ENCODE peak calls at places on chromosomes 5 and 9, in nine cellular contexts. One of them, this sample, is unnamed.

GRCh38 chr5:153525536-153525935 is 35.1 kb downstream of the GRIA1 start:
- DNase-seq in breast epithelium: no peak
- DNase-seq in mammary epithelial cell: no peak
- DNase-seq in aorta: no peak
- DNase-seq in upper lobe of left lung: no peak
- DNase-seq in right lobe of liver: no peak
- DNase-seq in ovary: no peak
- DNase-seq in IMR-90: no peak
- DNase-seq in GM23248: no peak
- DNase-seq in this sample: no peak

GRCh38 chr5:43565043-43565442 is 8.2 kb upstream of the PAIP1 start:
- DNase-seq in breast epithelium: no peak
- DNase-seq in mammary epithelial cell: no peak
- DNase-seq in aorta: no peak
- DNase-seq in upper lobe of left lung: no peak
- DNase-seq in right lobe of liver: no peak
- DNase-seq in ovary: no peak
- DNase-seq in IMR-90: no peak
- DNase-seq in GM23248: no peak
- DNase-seq in this sample: no peak

GRCh38 chr5:53730938-53731337 is 170.5 kb downstream of the NDUFS4 start:
- DNase-seq in breast epithelium: no peak
- DNase-seq in mammary epithelial cell: no peak
- DNase-seq in aorta: no peak
- DNase-seq in upper lobe of left lung: no peak
- DNase-seq in right lobe of liver: no peak
- DNase-seq in ovary: no peak
- DNase-seq in IMR-90: no peak
- DNase-seq in GM23248: no peak
- DNase-seq in this sample: no peak

GRCh38 chr5:125798311-125798710 is 624.9 kb upstream of the GRAMD2B start:
- DNase-seq in breast epithelium: no peak
- DNase-seq in mammary epithelial cell: peak; percentile 33
- DNase-seq in aorta: no peak
- DNase-seq in upper lobe of left lung: no peak
- DNase-seq in right lobe of liver: no peak
- DNase-seq in ovary: no peak
- DNase-seq in IMR-90: peak; percentile 42
- DNase-seq in GM23248: peak; percentile 32
- DNase-seq in this sample: no peak

GRCh38 chr9:7788772-7789171 is 10.8 kb downstream of the DMAC1 start:
- DNase-seq in breast epithelium: no peak
- DNase-seq in mammary epithelial cell: no peak
- DNase-seq in aorta: no peak
- DNase-seq in upper lobe of left lung: no peak
- DNase-seq in right lobe of liver: no peak
- DNase-seq in ovary: no peak
- DNase-seq in IMR-90: no peak
- DNase-seq in GM23248: no peak
- DNase-seq in this sample: no peak

GRCh38 chr5:151740958-151741373 is 17.5 kb downstream of the ATOX1 start:
- DNase-seq in breast epithelium: no peak
- DNase-seq in mammary epithelial cell: peak; percentile 62
- DNase-seq in aorta: no peak
- DNase-seq in upper lobe of left lung: no peak
- DNase-seq in right lobe of liver: no peak
- DNase-seq in ovary: no peak
- DNase-seq in IMR-90: peak; percentile 81
- DNase-seq in GM23248: peak; percentile 87
- DNase-seq in this sample: no peak

GRCh38 chr5:57221049-57221568 is 47.2 kb downstream of the GPBP1 start:
- DNase-seq in breast epithelium: no peak
- DNase-seq in mammary epithelial cell: peak; percentile 37
- DNase-seq in aorta: no peak
- DNase-seq in upper lobe of left lung: no peak
- DNase-seq in right lobe of liver: no peak
- DNase-seq in ovary: no peak
- DNase-seq in IMR-90: peak; percentile 65
- DNase-seq in GM23248: peak; percentile 60
- DNase-seq in this sample: no peak

GRCh38 chr9:76161546-76161945 is 232.7 kb downstream of the RFK start:
- DNase-seq in breast epithelium: no peak
- DNase-seq in mammary epithelial cell: no peak
- DNase-seq in aorta: no peak
- DNase-seq in upper lobe of left lung: no peak
- DNase-seq in right lobe of liver: no peak
- DNase-seq in ovary: peak; percentile 44
- DNase-seq in IMR-90: peak; percentile 95
- DNase-seq in GM23248: peak; percentile 81
- DNase-seq in this sample: no peak

GRCh38 chr5:150410524-150411244 is 2.0 kb downstream of the CD74 start:
- DNase-seq in breast epithelium: peak; percentile 70
- DNase-seq in mammary epithelial cell: peak; percentile 62
- DNase-seq in aorta: no peak
- DNase-seq in upper lobe of left lung: peak; percentile 76
- DNase-seq in right lobe of liver: peak; percentile 42
- DNase-seq in ovary: peak; percentile 59
- DNase-seq in IMR-90: peak; percentile 74
- DNase-seq in GM23248: peak; percentile 87
- DNase-seq in this sample: no peak

GRCh38 chr9:112970939-112971338 is 41.1 kb downstream of the ZNF883 start:
- DNase-seq in breast epithelium: no peak
- DNase-seq in mammary epithelial cell: no peak
- DNase-seq in aorta: no peak
- DNase-seq in upper lobe of left lung: no peak
- DNase-seq in right lobe of liver: no peak
- DNase-seq in ovary: no peak
- DNase-seq in IMR-90: no peak
- DNase-seq in GM23248: peak; percentile 51
- DNase-seq in this sample: no peak

GRCh38 chr9:121628401-121628800 is 23.0 kb upstream of the DAB2IP start:
- DNase-seq in breast epithelium: no peak
- DNase-seq in mammary epithelial cell: no peak
- DNase-seq in aorta: no peak
- DNase-seq in upper lobe of left lung: no peak
- DNase-seq in right lobe of liver: no peak
- DNase-seq in ovary: no peak
- DNase-seq in IMR-90: no peak
- DNase-seq in GM23248: no peak
- DNase-seq in this sample: no peak

GRCh38 chr9:131432597-131433301 is 38.9 kb downstream of the PRRC2B start:
- DNase-seq in breast epithelium: no peak
- DNase-seq in mammary epithelial cell: peak; percentile 51
- DNase-seq in aorta: no peak
- DNase-seq in upper lobe of left lung: no peak
- DNase-seq in right lobe of liver: no peak
- DNase-seq in ovary: no peak
- DNase-seq in IMR-90: peak; percentile 97
- DNase-seq in GM23248: peak; percentile 94
- DNase-seq in this sample: no peak

GRCh38 chr5:180873628-180874520 is 12.8 kb upstream of the ZFP62 start:
- DNase-seq in breast epithelium: no peak
- DNase-seq in mammary epithelial cell: no peak
- DNase-seq in aorta: no peak
- DNase-seq in upper lobe of left lung: peak; percentile 74
- DNase-seq in right lobe of liver: no peak
- DNase-seq in ovary: no peak
- DNase-seq in IMR-90: peak; percentile 23
- DNase-seq in GM23248: peak; percentile 57
- DNase-seq in this sample: no peak

GRCh38 chr9:86175743-86176456 is 76.5 kb upstream of the GOLM1 start:
- DNase-seq in breast epithelium: no peak
- DNase-seq in mammary epithelial cell: no peak
- DNase-seq in aorta: no peak
- DNase-seq in upper lobe of left lung: no peak
- DNase-seq in right lobe of liver: no peak
- DNase-seq in ovary: no peak
- DNase-seq in IMR-90: no peak
- DNase-seq in GM23248: no peak
- DNase-seq in this sample: no peak

GRCh38 chr5:13581132-13581531 is 363.4 kb downstream of the DNAH5 start:
- DNase-seq in breast epithelium: no peak
- DNase-seq in mammary epithelial cell: no peak
- DNase-seq in aorta: no peak
- DNase-seq in upper lobe of left lung: no peak
- DNase-seq in right lobe of liver: no peak
- DNase-seq in ovary: no peak
- DNase-seq in IMR-90: no peak
- DNase-seq in GM23248: no peak
- DNase-seq in this sample: no peak
- H3K9me3 ChIP-seq in breast epithelium: no peaks in the 10 kb centered on the region
- H3K9me3 ChIP-seq in mammary epithelial cell: no peaks in the 10 kb centered on the region
- H3K9me3 ChIP-seq in aorta: no peaks in the 10 kb centered on the region
- H3K9me3 ChIP-seq in upper lobe of left lung: no peaks in the 10 kb centered on the region
- H3K9me3 ChIP-seq in right lobe of liver: no peaks in the 10 kb centered on the region
- H3K9me3 ChIP-seq in ovary: no peaks in the 10 kb centered on the region
- H3K9me3 ChIP-seq in IMR-90: no peaks in the 10 kb centered on the region
- H3K9me3 ChIP-seq in GM23248: no peaks in the 10 kb centered on the region
- H3K9me3 ChIP-seq in this sample: no peaks in the 10 kb centered on the region

DNA sequence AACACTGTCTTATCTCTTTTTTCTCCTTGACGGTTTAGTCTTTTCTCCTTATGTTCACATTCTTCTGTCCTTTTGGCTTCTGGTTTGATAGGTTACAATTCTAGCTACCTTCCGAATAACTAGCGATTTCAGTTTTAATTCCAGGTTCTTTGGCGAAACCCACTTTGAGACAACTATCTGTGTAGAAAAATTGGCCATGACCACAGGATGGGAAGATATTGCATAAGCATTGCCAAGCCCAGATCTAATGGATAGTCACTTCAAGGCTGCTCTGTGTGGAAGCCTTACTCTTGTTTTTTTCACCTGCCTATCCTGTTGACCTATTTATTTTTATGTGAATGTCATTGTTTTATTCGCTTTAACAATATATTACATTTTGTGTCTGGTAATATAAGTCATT is 5.2 kb downstream of the ZNF189 start:
- DNase-seq in breast epithelium: no peak
- DNase-seq in mammary epithelial cell: no peak
- DNase-seq in aorta: no peak
- DNase-seq in upper lobe of left lung: no peak
- DNase-seq in right lobe of liver: no peak
- DNase-seq in ovary: no peak
- DNase-seq in IMR-90: no peak
- DNase-seq in GM23248: no peak
- DNase-seq in this sample: no peak
- H3K9me3 ChIP-seq in breast epithelium: peaks cover 38% of the 10 kb centered on the region
- H3K9me3 ChIP-seq in mammary epithelial cell: peaks cover 31% of the 10 kb centered on the region
- H3K9me3 ChIP-seq in aorta: peaks cover 11% of the 10 kb centered on the region
- H3K9me3 ChIP-seq in upper lobe of left lung: peaks cover 55% of the 10 kb centered on the region
- H3K9me3 ChIP-seq in right lobe of liver: peaks cover 1% of the 10 kb centered on the region
- H3K9me3 ChIP-seq in ovary: peaks cover 5% of the 10 kb centered on the region
- H3K9me3 ChIP-seq in IMR-90: peaks cover 36% of the 10 kb centered on the region
- H3K9me3 ChIP-seq in GM23248: peaks cover 11% of the 10 kb centered on the region
- H3K9me3 ChIP-seq in this sample: peaks cover 30% of the 10 kb centered on the region

DNA sequence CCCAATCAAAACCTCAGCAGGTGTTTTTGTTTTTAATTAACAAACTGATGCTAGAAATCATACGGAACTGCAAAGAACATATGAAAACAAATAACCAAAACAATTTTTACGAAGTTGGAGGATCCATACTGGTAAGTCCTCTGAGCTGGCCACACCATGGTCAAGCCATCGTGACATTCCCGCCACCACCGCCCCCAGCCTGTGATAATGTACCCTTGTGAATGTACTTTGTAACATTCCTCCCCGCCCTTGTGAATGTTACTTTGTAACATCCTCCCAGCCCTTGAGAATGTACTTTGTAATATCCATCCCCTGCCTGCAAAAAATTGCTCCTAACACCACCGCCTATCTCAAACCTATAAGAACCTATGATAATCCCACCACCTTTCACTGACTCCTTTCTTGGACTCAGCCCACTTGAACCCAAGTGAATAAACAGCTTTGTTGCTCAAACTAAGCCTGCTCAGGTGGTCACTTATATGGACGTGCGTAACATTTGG is 63.3 kb downstream of the RAPGEF6 start:
- DNase-seq in breast epithelium: no peak
- DNase-seq in mammary epithelial cell: no peak
- DNase-seq in aorta: no peak
- DNase-seq in upper lobe of left lung: no peak
- DNase-seq in right lobe of liver: no peak
- DNase-seq in ovary: no peak
- DNase-seq in IMR-90: no peak
- DNase-seq in GM23248: no peak
- DNase-seq in this sample: no peak
- H3K9me3 ChIP-seq in breast epithelium: no peaks in the 10 kb centered on the region
- H3K9me3 ChIP-seq in mammary epithelial cell: peaks cover 10% of the 10 kb centered on the region
- H3K9me3 ChIP-seq in aorta: no peaks in the 10 kb centered on the region
- H3K9me3 ChIP-seq in upper lobe of left lung: no peaks in the 10 kb centered on the region
- H3K9me3 ChIP-seq in right lobe of liver: no peaks in the 10 kb centered on the region
- H3K9me3 ChIP-seq in ovary: no peaks in the 10 kb centered on the region
- H3K9me3 ChIP-seq in IMR-90: no peaks in the 10 kb centered on the region
- H3K9me3 ChIP-seq in GM23248: no peaks in the 10 kb centered on the region
- H3K9me3 ChIP-seq in this sample: no peaks in the 10 kb centered on the region

GRCh38 chr5:140806834-140807775 is at the start of gene PCDHA4:
- DNase-seq in breast epithelium: no peak
- DNase-seq in mammary epithelial cell: peak; percentile 42
- DNase-seq in aorta: peak; percentile 77
- DNase-seq in upper lobe of left lung: no peak
- DNase-seq in right lobe of liver: no peak
- DNase-seq in ovary: no peak
- DNase-seq in IMR-90: no peak
- DNase-seq in GM23248: peak; percentile 12
- DNase-seq in this sample: no peak
- H3K9me3 ChIP-seq in breast epithelium: peaks cover 36% of the 10 kb centered on the region
- H3K9me3 ChIP-seq in mammary epithelial cell: peaks cover 19% of the 10 kb centered on the region
- H3K9me3 ChIP-seq in aorta: peaks cover 23% of the 10 kb centered on the region
- H3K9me3 ChIP-seq in upper lobe of left lung: peaks cover 47% of the 10 kb centered on the region
- H3K9me3 ChIP-seq in right lobe of liver: no peaks in the 10 kb centered on the region
- H3K9me3 ChIP-seq in ovary: no peaks in the 10 kb centered on the region
- H3K9me3 ChIP-seq in IMR-90: peaks cover 23% of the 10 kb centered on the region
- H3K9me3 ChIP-seq in GM23248: no peaks in the 10 kb centered on the region
- H3K9me3 ChIP-seq in this sample: peaks cover 4% of the 10 kb centered on the region

DNA sequence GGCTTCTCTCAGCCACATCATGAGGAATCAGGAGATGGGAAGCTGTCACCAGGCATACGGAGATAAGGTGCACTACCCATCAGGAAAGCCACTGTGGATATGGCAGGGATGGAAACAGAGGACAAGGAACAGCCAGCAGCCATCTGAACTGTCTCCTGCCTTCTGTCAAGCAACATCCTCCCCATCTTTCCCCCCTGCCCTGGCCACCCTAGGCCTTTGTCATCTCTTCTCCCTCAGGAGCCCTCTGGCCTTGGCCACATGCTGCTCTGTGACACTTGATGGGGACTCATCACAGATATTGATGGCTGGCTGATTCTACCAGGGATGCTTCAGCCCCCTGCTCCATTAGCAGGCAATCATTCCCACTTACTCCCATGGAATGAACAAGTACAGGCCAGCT is 21.1 kb upstream of the MEIKIN start:
- DNase-seq in breast epithelium: no peak
- DNase-seq in mammary epithelial cell: no peak
- DNase-seq in aorta: no peak
- DNase-seq in upper lobe of left lung: no peak
- DNase-seq in right lobe of liver: no peak
- DNase-seq in ovary: no peak
- DNase-seq in IMR-90: no peak
- DNase-seq in GM23248: no peak
- DNase-seq in this sample: no peak
- H3K9me3 ChIP-seq in breast epithelium: no peaks in the 10 kb centered on the region
- H3K9me3 ChIP-seq in mammary epithelial cell: no peaks in the 10 kb centered on the region
- H3K9me3 ChIP-seq in aorta: no peaks in the 10 kb centered on the region
- H3K9me3 ChIP-seq in upper lobe of left lung: no peaks in the 10 kb centered on the region
- H3K9me3 ChIP-seq in right lobe of liver: no peaks in the 10 kb centered on the region
- H3K9me3 ChIP-seq in ovary: no peaks in the 10 kb centered on the region
- H3K9me3 ChIP-seq in IMR-90: no peaks in the 10 kb centered on the region
- H3K9me3 ChIP-seq in GM23248: no peaks in the 10 kb centered on the region
- H3K9me3 ChIP-seq in this sample: no peaks in the 10 kb centered on the region

GRCh38 chr5:81688215-81688614 is 62.7 kb downstream of the SSBP2 start:
- DNase-seq in breast epithelium: no peak
- DNase-seq in mammary epithelial cell: peak; percentile 9
- DNase-seq in aorta: no peak
- DNase-seq in upper lobe of left lung: no peak
- DNase-seq in right lobe of liver: no peak
- DNase-seq in ovary: no peak
- DNase-seq in IMR-90: no peak
- DNase-seq in GM23248: no peak
- DNase-seq in this sample: no peak
- H3K9me3 ChIP-seq in breast epithelium: peaks cover 4% of the 10 kb centered on the region
- H3K9me3 ChIP-seq in mammary epithelial cell: no peaks in the 10 kb centered on the region
- H3K9me3 ChIP-seq in aorta: no peaks in the 10 kb centered on the region
- H3K9me3 ChIP-seq in upper lobe of left lung: peaks cover 4% of the 10 kb centered on the region
- H3K9me3 ChIP-seq in right lobe of liver: no peaks in the 10 kb centered on the region
- H3K9me3 ChIP-seq in ovary: no peaks in the 10 kb centered on the region
- H3K9me3 ChIP-seq in IMR-90: no peaks in the 10 kb centered on the region
- H3K9me3 ChIP-seq in GM23248: no peaks in the 10 kb centered on the region
- H3K9me3 ChIP-seq in this sample: no peaks in the 10 kb centered on the region

This sample was measured in T-helper 17 cell.